ENCODE peak calls at places on chromosomes 3 and 15, in four cellular contexts. G is mesenchymal stem cell, S is IMR-90, I is neuronal stem cell. D is an unnamed sample.

GRCh38 chr3:193347507-193348501 is 30.7 kb downstream of the ATP13A5 start:
- DNase-seq in G (no peak), S (no peak), I (no peak), D (peak)

GRCh38 chr3:25582242-25582641 is 82.5 kb downstream of the TOP2B start:
- DNase-seq in G (peak), S (peak), I (no peak), D (no peak)

GRCh38 chr15:60374628-60375081 is 23.1 kb downstream of the ANXA2 start:
- DNase-seq in G (peak), S (peak), I (no peak), D (peak)

GRCh38 chr15:93614446-93615104 is 525.6 kb upstream of the RGMA start:
- DNase-seq in G (no peak), S (no peak), I (no peak), D (no peak)

GRCh38 chr15:69491051-69491505 is 38.5 kb downstream of the RPLP1 start:
- DNase-seq in G (no peak), S (no peak), I (no peak), D (no peak)

GRCh38 chr3:193029800-193030199 is 112.1 kb upstream of the MB21D2 start:
- DNase-seq in G (no peak), S (no peak), I (no peak), D (no peak)

GRCh38 chr15:40471105-40471777 is 457 bp downstream of the CHST14 start:
- DNase-seq in G (peak), S (peak), I (peak), D (no peak)

GRCh38 chr15:98729446-98730042 is 81.2 kb downstream of the IGF1R start:
- DNase-seq in G (peak), S (no peak), I (no peak), D (no peak)

GRCh38 chr3:171088984-171089754 is 62.6 kb upstream of the SLC2A2 start:
- DNase-seq in G (peak), S (peak), I (no peak), D (no peak)

GRCh38 chr15:90184119-90184785 is 16.9 kb upstream of the SEMA4B start:
- DNase-seq in G (peak), S (no peak), I (no peak), D (peak)

GRCh38 chr3:139052802-139053600 is 8.3 kb upstream of the PRR23C start:
- DNase-seq in G (no peak), S (no peak), I (no peak), D (no peak)

GRCh38 chr3:133570139-133570936 is 3.1 kb upstream of the CDV3 start:
- DNase-seq in G (peak), S (peak), I (no peak), D (peak)

GRCh38 chr3:52237659-52238172 is 1.2 kb downstream of the TWF2 start:
- DNase-seq in G (peak), S (peak), I (no peak), D (peak)

GRCh38 chr3:53688989-53689388 is 157.2 kb downstream of the CHDH start:
- DNase-seq in G (no peak), S (no peak), I (no peak), D (no peak)

GRCh38 chr3:4582634-4583033 is 89.5 kb downstream of the ITPR1 start:
- DNase-seq in G (peak), S (peak), I (no peak), D (peak)

GRCh38 chr15:52789601-52790165 is 453 bp downstream of the ONECUT1 start:
- DNase-seq in G (peak), S (peak), I (peak), D (no peak)

GRCh38 chr3:8761866-8762265 is 7.5 kb downstream of the OXTR start:
- DNase-seq in G (no peak), S (no peak), I (no peak), D (no peak)

GRCh38 chr15:77004189-77004588 is 9.3 kb downstream of the PSTPIP1 start:
- DNase-seq in G (no peak), S (no peak), I (no peak), D (no peak)

GRCh38 chr15:56496635-56497034 is 31.7 kb upstream of the MNS1 start:
- DNase-seq in G (peak), S (peak), I (peak), D (no peak)

GRCh38 chr15:77518458-77518857 is 97.8 kb downstream of the HMG20A start:
- DNase-seq in G (no peak), S (no peak), I (no peak), D (no peak)

GRCh38 chr3:125050486-125051172 is 5.2 kb downstream of the HEG1 start:
- DNase-seq in G (no peak), S (no peak), I (no peak), D (no peak)

GRCh38 chr3:188729422-188729821 is 442.3 kb upstream of the TPRG1 start:
- DNase-seq in G (no peak), S (no peak), I (no peak), D (no peak)

GRCh38 chr3:98185180-98185579 is 18.7 kb downstream of the OR5H15 start:
- DNase-seq in G (no peak), S (no peak), I (peak), D (peak)

GRCh38 chr3:185912929-185913901 is 24.6 kb downstream of the TRA2B start:
- DNase-seq in G (peak), S (no peak), I (no peak), D (no peak)

GRCh38 chr3:124033360-124034015 is 41.6 kb upstream of the ROPN1 start:
- DNase-seq in G (peak), S (no peak), I (no peak), D (no peak)

GRCh38 chr3:178100881-178101280 is 435.4 kb upstream of the KCNMB2 start:
- DNase-seq in G (no peak), S (no peak), I (no peak), D (no peak)

GRCh38 chr15:55586808-55587207 is 1.3 kb downstream of the PYGO1 start:
- DNase-seq in G (peak), S (peak), I (no peak), D (no peak)

GRCh38 chr3:11847607-11848006 is 922 bp upstream of the TAMM41 start:
- DNase-seq in G (no peak), S (no peak), I (no peak), D (no peak)

GRCh38 chr3:7697538-7697937 is 804.1 kb upstream of the LMCD1 start:
- DNase-seq in G (no peak), S (no peak), I (no peak), D (no peak)

GRCh38 chr3:167491626-167492025 is 17.8 kb upstream of the SERPINI2 start:
- DNase-seq in G (no peak), S (no peak), I (no peak), D (no peak)

GRCh38 chr3:161035711-161036110 is 69.4 kb downstream of the B3GALNT1 start:
- DNase-seq in G (peak), S (no peak), I (no peak), D (peak)

GRCh38 chr3:14199641-14200040 is 21.0 kb downstream of the LSM3 start:
- DNase-seq in G (no peak), S (no peak), I (no peak), D (no peak)

GRCh38 chr3:14200276-14200675 is 21.7 kb downstream of the LSM3 start:
- DNase-seq in G (peak), S (peak), I (no peak), D (peak)

GRCh38 chr3:14200841-14201240 is 22.2 kb downstream of the LSM3 start:
- DNase-seq in G (no peak), S (peak), I (no peak), D (no peak)

GRCh38 chr3:14194865-14195264 is 16.2 kb downstream of the LSM3 start:
- DNase-seq in G (no peak), S (no peak), I (no peak), D (no peak)
- H3K23ac ChIP-seq in G (no peak), S (no peak), I (no peak), D (no peak)

DNA sequence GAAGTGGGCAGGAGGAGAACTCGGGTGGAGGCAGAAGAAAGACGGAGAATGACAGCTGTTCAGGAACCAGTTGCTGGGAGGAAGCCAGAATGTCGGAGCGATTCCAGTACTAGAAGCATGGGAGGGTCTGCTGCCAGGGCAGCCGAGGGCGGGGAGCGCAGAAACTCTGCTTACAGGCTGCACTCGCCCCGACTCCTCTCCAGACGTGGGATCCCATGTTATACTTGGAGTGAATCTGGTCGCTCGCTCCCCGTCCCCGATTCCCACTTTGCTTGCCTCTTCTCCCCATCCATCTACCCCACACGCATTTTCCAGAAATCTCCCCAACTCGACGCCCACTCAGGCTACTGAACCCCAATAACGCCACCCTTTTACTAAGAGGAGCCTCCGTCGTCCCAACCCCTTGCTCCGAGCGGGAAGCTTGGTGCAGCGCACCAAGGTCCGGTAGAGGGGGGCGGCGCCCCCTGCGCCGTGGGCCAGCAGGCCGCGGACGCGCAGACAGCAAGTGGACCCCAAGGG is 655 bp downstream of the GATM start:
- DNase-seq in G (no peak), S (no peak), I (peak), D (no peak)
- H3K18ac ChIP-seq in G (no peak), S (no peak), I (peak), D (no peak)

GRCh38 chr3:2985479-2985878 is 124.7 kb downstream of the IL5RA start:
- DNase-seq in G (no peak), S (no peak), I (no peak), D (no peak)
- H3K4ac ChIP-seq in G (no peak), S (no peak), I (no peak), D (no peak)

GRCh38 chr3:94360982-94361381 is 298.1 kb downstream of the NSUN3 start:
- DNase-seq in G (no peak), S (no peak), I (no peak), D (no peak)
- H3K23ac ChIP-seq in G (no peak), S (no peak), I (no peak), D (no peak)

GRCh38 chr15:74642724-74643367 is 27.2 kb downstream of the CLK3 start:
- DNase-seq in G (peak), S (peak), I (no peak), D (no peak)
- H3K18ac ChIP-seq in G (peak), S (no peak), I (no peak), D (no peak)

DNA sequence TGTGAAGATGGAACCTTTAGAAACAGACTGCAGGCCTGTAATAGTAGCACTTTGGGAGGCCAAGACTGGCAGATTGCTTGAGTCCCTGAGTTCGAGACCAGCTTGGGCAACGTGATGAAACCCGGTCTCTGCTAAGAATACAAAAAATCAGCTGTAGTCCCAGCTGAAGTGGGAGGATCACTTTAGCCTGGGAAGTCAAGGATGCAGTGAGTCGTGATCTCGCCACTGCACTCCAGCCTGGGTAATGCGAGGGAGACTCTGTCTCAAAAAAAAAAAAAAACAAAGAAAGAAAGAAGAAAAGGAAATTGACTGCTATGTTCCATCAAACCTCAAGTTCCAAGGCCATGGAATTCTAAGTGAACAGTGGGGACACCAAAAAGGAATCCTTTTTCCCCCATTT is 2.2 kb downstream of the EOGT start:
- DNase-seq in G (no peak), S (peak), I (no peak), D (no peak)
- H3K4ac ChIP-seq in G (no peak), S (peak), I (no peak), D (no peak)

GRCh38 chr3:132457301-132457700 is 40.0 kb downstream of the DNAJC13 start:
- DNase-seq in G (no peak), S (peak), I (no peak), D (no peak)

GRCh38 chr3:132461544-132461943 is 44.2 kb downstream of the DNAJC13 start:
- DNase-seq in G (no peak), S (peak), I (no peak), D (no peak)

GRCh38 chr3:132456141-132456540 is 38.8 kb downstream of the DNAJC13 start:
- DNase-seq in G (no peak), S (no peak), I (no peak), D (no peak)
- H3K23ac ChIP-seq in G (no peak), S (no peak), I (no peak), D (no peak)

GRCh38 chr15:28106294-28107110 is 7.4 kb upstream of the OCA2 start:
- DNase-seq in G (peak), S (no peak), I (no peak), D (no peak)
- H3K18ac ChIP-seq in G (no peak), S (no peak), I (peak), D (no peak)

GRCh38 chr3:196736670-196737374 is 2.8 kb upstream of the PAK2 start:
- DNase-seq in G (no peak), S (no peak), I (no peak), D (peak)

GRCh38 chr3:196741401-196741761 is 1.7 kb downstream of the PAK2 start:
- DNase-seq in G (peak), S (no peak), I (no peak), D (no peak)

GRCh38 chr3:196739671-196740475 is at the start of gene PAK2:
- DNase-seq in G (peak), S (peak), I (peak), D (peak)

GRCh38 chr3:196737655-196738054 is 2.0 kb upstream of the PAK2 start:
- DNase-seq in G (no peak), S (no peak), I (no peak), D (no peak)

DNA sequence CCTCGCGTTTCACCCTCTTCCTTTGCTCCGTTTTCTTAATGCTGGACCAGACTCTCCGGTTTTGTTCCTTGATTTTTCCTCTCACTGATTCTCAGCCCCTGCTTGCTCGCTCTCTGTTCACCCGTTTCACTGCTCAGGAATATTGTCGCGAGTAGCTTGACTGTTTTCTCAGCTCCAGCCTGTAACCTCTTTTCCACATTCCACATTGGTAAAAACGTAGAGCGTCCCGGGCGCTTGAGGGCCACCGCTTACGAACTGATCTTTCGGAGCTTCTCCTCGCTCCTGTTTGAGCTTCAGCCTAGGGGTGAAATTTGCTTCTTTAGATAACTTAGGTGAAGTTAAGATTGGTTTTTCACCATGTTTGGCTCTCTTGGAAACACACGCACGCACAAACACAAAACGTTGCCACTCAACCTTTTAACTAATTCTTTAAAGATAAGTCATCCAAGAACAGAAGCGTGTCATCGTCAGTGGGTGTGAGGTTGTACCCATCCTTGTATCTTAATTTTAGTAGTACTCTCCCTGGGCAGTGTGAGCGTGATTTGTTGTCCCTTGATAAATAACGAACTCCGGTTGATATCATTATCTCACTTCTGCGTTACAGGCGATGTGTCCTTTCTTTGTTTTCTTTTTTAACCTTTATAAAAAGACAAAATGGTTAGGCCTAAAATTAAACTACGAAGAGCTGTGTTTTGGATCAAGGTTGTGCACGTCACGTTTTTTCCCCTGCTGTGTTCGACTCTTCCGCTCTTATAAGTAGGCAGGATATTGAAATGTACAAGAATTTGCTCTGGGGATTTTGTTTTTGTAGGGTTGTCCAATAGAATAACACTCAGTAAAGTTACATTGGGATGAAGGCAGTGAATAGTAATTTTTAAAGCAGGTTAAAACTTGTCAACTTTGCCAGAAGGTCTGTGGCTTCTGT is 1.1 kb downstream of the PAK2 start:
- DNase-seq in G (peak), S (peak), I (peak), D (peak)
- H3K4ac ChIP-seq in G (peak), S (peak), I (no peak), D (peak)